ENCODE peak calls at places on chromosomes 16 and 17, in four cellular contexts. R, V, E and N are unnamed samples.
A peak's percentile ranks its signal among the peaks of the same experiment; 100 is the strongest.

GRCh38 chr17:78605429-78605828 is 28.2 kb upstream of the DNAH17 start:
- DNase-seq in R (no peak), V (no peak), E (no peak), N (no peak)

GRCh38 chr17:21127508-21128077 is 829 bp downstream of the DHRS7B start:
- DNase-seq in R (no peak), V (no peak), E (no peak), N (no peak)

GRCh38 chr17:17890773-17891759 is 54.3 kb upstream of the SREBF1 start:
- DNase-seq in R (peak; percentile 86), V (peak; percentile 73), E (no peak), N (peak; percentile 83)

GRCh38 chr17:17603178-17603894 is 11.8 kb upstream of the PEMT start:
- DNase-seq in R (no peak), V (no peak), E (peak; percentile 10), N (no peak)

GRCh38 chr17:62149961-62150360 is 84.9 kb upstream of the MED13 start:
- DNase-seq in R (no peak), V (no peak), E (no peak), N (no peak)

GRCh38 chr17:13827118-13827517 is 225.4 kb upstream of the HS3ST3A1 start:
- DNase-seq in R (no peak), V (no peak), E (no peak), N (no peak)

GRCh38 chr17:73042809-73043685 is 49.4 kb downstream of the SLC39A11 start:
- DNase-seq in R (no peak), V (no peak), E (no peak), N (no peak)

GRCh38 chr16:19783363-19783762 is 65.3 kb downstream of the IQCK start:
- DNase-seq in R (no peak), V (no peak), E (no peak), N (no peak)

GRCh38 chr17:38815576-38816193 is 9.4 kb downstream of the CWC25 start:
- DNase-seq in R (peak; percentile 13), V (no peak), E (no peak), N (peak; percentile 34)

GRCh38 chr16:11117576-11118211 is 138.3 kb downstream of the SOCS1 start:
- DNase-seq in R (no peak), V (no peak), E (no peak), N (peak; percentile 70)

GRCh38 chr16:30949655-30950515 is 1.0 kb downstream of the ORAI3 start:
- DNase-seq in R (peak; percentile 98), V (peak; percentile 83), E (peak; percentile 75), N (peak; percentile 86)

GRCh38 chr17:81251091-81251942 is 12.2 kb downstream of the NDUFAF8 start:
- DNase-seq in R (no peak), V (no peak), E (no peak), N (no peak)

GRCh38 chr16:12881182-12881581 is 20.2 kb upstream of the SHISA9 start:
- DNase-seq in R (no peak), V (no peak), E (no peak), N (no peak)

GRCh38 chr16:80300876-80301275 is 239.9 kb upstream of the DYNLRB2 start:
- DNase-seq in R (no peak), V (no peak), E (no peak), N (no peak)

GRCh38 chr16:57592591-57593003 is 35.8 kb upstream of the ADGRG1 start:
- DNase-seq in R (no peak), V (no peak), E (peak; percentile 97), N (peak; percentile 64)

GRCh38 chr16:69931631-69932030 is 19.5 kb upstream of the CLEC18A start:
- DNase-seq in R (no peak), V (no peak), E (no peak), N (no peak)

GRCh38 chr16:69827527-69827926 is 65.4 kb downstream of the WWP2 start:
- DNase-seq in R (no peak), V (no peak), E (no peak), N (no peak)

GRCh38 chr17:45022655-45023339 is 28.6 kb downstream of the DCAKD start:
- DNase-seq in R (no peak), V (no peak), E (no peak), N (peak; percentile 72)

GRCh38 chr17:39564201-39564828 is 43.4 kb downstream of the NEUROD2 start:
- DNase-seq in R (no peak), V (no peak), E (no peak), N (no peak)

GRCh38 chr17:41624208-41625101 is at the start of gene KRT17:
- DNase-seq in R (no peak), V (peak; percentile 68), E (no peak), N (no peak)

GRCh38 chr16:81405702-81406113 is 38.9 kb upstream of the CMIP start:
- DNase-seq in R (peak; percentile 35), V (no peak), E (no peak), N (no peak)

GRCh38 chr16:70747703-70748631 is 53.0 kb downstream of the VAC14 start:
- DNase-seq in R (peak; percentile 51), V (peak; percentile 73), E (no peak), N (no peak)

GRCh38 chr16:88202207-88202745 is 180.5 kb upstream of the ZNF469 start:
- DNase-seq in R (no peak), V (no peak), E (no peak), N (no peak)

GRCh38 chr16:71407731-71408130 is 34.1 kb downstream of the TLE7 start:
- DNase-seq in R (no peak), V (no peak), E (no peak), N (no peak)

GRCh38 chr17:62749926-62750325 is 58.2 kb downstream of the MARCHF10 start:
- DNase-seq in R (no peak), V (no peak), E (no peak), N (no peak)

GRCh38 chr16:24737391-24737871 is 8.0 kb downstream of the TNRC6A start:
- DNase-seq in R (no peak), V (no peak), E (no peak), N (no peak)
- H3K4me3 ChIP-seq in R (peak overlapping the region; percentile 6), V (no peak overlapping the region), E (no peak overlapping the region), N (no peak overlapping the region)

GRCh38 chr16:72664480-72665408 is 383.2 kb downstream of the ZFHX3 start:
- DNase-seq in R (peak; percentile 99), V (peak; percentile 96), E (peak; percentile 97), N (peak; percentile 99)

GRCh38 chr16:72664122-72664479 is 383.8 kb downstream of the ZFHX3 start:
- DNase-seq in R (no peak), V (no peak), E (no peak), N (no peak)

GRCh38 chr16:72666267-72666666 is 381.7 kb downstream of the ZFHX3 start:
- DNase-seq in R (no peak), V (no peak), E (no peak), N (peak; percentile 35)
- TF ChIP-seq CTCF in R (no peak), V (no peak), E (no peak), N (peak; percentile 7)

GRCh38 chr17:58310511-58311428 is 17.8 kb downstream of the TSPOAP1 start:
- DNase-seq in R (no peak), V (peak; percentile 46), E (no peak), N (no peak)
- H3K4me3 ChIP-seq in R (no peak overlapping the region), V (no peak overlapping the region), E (no peak overlapping the region), N (no peak overlapping the region)

DNA sequence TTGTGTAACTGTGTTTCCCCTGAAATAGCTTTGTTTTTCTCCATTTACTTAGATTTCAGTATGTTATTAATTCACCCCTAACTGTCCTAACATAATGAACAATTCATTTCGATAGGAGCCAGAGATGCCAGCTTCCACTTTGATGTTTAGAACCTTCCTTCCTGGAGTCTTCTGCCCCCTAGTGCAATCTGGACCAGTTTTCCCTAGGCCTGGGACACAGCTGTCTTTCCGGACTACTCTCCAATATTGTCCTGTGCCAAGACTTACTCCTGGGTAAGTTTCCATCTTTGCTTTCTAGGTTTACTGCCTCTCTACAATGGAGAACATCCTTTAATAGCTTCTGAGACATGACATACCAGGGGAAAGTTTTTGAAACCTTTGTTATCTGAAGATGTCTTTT is 12.8 kb downstream of the RECQL5 start:
- DNase-seq in R (no peak), V (no peak), E (no peak), N (no peak)
- TF ChIP-seq CTCF in R (no peak), V (no peak), E (peak; percentile 7), N (no peak)

DNA sequence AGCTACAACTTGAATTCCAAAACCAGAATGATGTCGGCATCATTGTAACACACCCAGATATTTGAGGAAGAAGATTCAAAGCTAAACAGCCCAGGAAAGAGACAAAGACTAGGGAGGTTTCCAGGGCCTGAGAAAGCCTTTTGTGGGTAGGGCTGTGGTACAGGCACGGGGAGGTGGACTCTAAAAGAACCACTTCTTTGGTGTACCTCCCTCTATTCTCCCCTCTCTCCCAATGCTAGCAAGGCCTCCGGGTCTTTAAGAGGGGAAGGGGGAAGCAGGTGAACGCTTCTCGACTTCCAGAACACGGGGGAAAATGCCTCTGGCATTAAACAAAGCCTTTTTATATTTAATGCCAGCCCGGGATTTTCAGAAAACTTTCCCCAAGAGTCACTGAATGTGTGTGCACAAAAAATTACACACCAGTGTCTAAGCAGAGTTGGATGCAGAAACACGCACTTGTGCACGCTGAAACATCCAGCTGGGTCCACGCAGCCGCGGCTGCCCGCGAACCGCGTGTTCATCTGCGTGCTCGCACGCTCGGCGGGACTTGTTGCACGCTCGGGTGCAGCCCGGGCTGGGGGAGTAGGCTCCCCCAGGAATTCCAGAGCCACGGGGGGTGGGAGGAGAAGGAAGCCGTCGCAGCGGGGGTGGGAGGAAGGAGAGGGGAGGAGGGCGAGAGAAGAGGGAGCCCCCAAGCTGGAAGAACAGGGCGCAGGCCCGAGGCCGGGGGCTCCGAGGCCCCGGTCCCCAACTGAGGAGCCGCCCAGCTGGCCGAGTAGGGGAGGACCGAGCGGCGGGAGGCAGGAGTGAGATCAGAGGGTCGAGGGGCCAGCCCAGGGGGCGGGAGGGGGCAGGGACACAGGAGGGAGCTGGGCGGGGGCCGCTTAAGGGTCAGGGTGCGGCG is 20.2 kb upstream of the ZNF423 start:
- DNase-seq in R (no peak), V (no peak), E (no peak), N (no peak)
- H3K4me3 ChIP-seq in R (peak overlapping the region; percentile 40), V (peak overlapping the region; percentile 37), E (no peak overlapping the region), N (no peak overlapping the region)

DNA sequence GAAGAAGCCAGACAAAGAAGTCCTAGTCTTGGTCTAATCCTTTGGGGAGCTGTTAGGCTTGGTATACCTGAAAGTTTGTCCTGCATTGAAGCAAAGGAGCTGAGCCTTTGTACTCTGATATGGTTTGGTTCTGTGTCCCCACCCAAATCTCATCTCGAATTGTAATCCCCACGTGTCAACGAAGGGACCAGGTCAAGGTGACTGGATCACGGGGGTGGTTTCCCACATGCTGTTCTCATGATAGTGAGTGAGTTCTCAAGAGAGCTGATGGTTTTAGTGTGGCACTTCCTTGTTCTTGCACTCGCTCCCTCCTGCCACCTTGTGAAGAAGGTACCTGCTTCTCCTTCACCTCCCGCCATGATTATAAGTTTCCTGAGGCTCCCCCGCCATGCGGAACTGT is 33.6 kb downstream of the FAM20A start:
- DNase-seq in R (no peak), V (no peak), E (no peak), N (no peak)
- TF ChIP-seq CTCF in R (no peak), V (no peak), E (no peak), N (no peak)

GRCh38 chr16:140175-140857 is 1.8 kb upstream of the NPRL3 start:
- DNase-seq in R (no peak), V (no peak), E (no peak), N (no peak)
- H3K4me3 ChIP-seq in R (no peak overlapping the region), V (no peak overlapping the region), E (no peak overlapping the region), N (no peak overlapping the region)

DNA sequence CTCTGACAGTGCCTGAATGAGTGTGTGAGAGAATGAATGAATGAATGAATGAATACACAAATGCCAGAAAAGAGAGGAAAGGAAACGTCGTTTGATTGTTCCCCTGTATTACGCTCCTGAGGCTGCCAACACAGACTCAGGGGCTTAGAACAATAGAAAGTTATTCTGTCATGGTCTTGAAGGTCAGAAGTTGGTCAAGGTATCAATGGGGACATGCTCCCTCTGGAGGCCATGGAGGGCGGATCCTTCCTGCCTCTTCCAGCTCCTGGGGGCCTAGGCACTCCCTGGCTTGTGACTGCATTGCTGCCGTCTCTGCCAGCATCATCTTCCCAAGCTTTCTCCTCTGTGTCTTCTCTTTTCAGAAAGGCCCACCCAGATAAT is 1.5 kb upstream of the SLC38A8 start:
- DNase-seq in R (no peak), V (no peak), E (no peak), N (peak; percentile 24)
- TF ChIP-seq CTCF in R (peak; percentile 29), V (peak; percentile 25), E (peak; percentile 43), N (no peak)

GRCh38 chr17:29722411-29723198 is 99.9 kb upstream of the CORO6 start:
- DNase-seq in R (peak; percentile 62), V (no peak), E (peak; percentile 60), N (peak; percentile 94)
- H3K4me3 ChIP-seq in R (peak overlapping the region; percentile 31), V (peak overlapping the region; percentile 15), E (peak overlapping the region; percentile 39), N (peak overlapping the region; percentile 47)